ENCODE peak calls at places on chromosomes 11 and 22, in seven cellular contexts. R is aorta, B is foreskin keratinocyte, G is stomach, J is K562, O is IMR-90, X is BE2C. W is an unnamed sample. For H3K4me1, the result is how much of the 10 kb centered on the place peaks cover.

GRCh38 chr11:35943761-35944502 is at the start of gene LDLRAD3:
- DNase-seq in O (peak), J (peak), G (peak), X (peak), B (peak), R (peak), W (peak)

GRCh38 chr22:39456262-39457046 is at the start of gene MGAT3:
- DNase-seq in B (no peak), R (no peak), J (no peak), O (no peak), X (no peak), G (no peak), W (no peak)

GRCh38 chr11:1854949-1855885 is 2.3 kb downstream of the LSP1 start:
- DNase-seq in B (no peak), R (no peak), O (no peak), J (no peak), X (no peak), G (no peak), W (no peak)

GRCh38 chr22:44702479-44703219 is 645 bp downstream of the PRR5 start:
- DNase-seq in B (no peak), R (no peak), X (no peak), J (no peak), G (peak), O (peak), W (peak)

GRCh38 chr22:24402460-24403192 is 24.8 kb upstream of the ADORA2A start:
- DNase-seq in O (peak), G (peak), J (no peak), B (peak), X (peak), R (peak), W (peak)

GRCh38 chr11:1778141-1778911 is 14.6 kb upstream of the CTSD start:
- DNase-seq in G (no peak), R (peak), B (no peak), J (peak), O (no peak), X (no peak), W (peak)

GRCh38 chr22:32202539-32203180 is 2.2 kb downstream of the RFPL2 start:
- DNase-seq in R (no peak), J (peak), B (peak), X (peak), O (peak), G (peak), W (peak)

GRCh38 chr11:75703709-75704237 is 13.9 kb upstream of the MOGAT2 start:
- DNase-seq in X (no peak), J (no peak), B (no peak), R (no peak), G (no peak), O (no peak), W (no peak)

GRCh38 chr11:120867988-120868387 is 155.9 kb upstream of the TBCEL start:
- DNase-seq in R (no peak), X (no peak), G (no peak), J (no peak), O (no peak), B (no peak), W (no peak)

GRCh38 chr11:77654770-77655434 is 17.3 kb upstream of the CLNS1A start:
- DNase-seq in O (peak), X (no peak), B (peak), R (no peak), G (no peak), J (no peak), W (no peak)

GRCh38 chr11:68839054-68839865 is 2.5 kb downstream of the CPT1A start:
- DNase-seq in B (peak), X (peak), O (peak), J (peak), R (peak), G (peak), W (peak)

GRCh38 chr11:122780296-122780949 is 57.9 kb upstream of the CRTAM start:
- DNase-seq in X (no peak), B (no peak), J (no peak), O (no peak), G (no peak), R (no peak), W (no peak)

GRCh38 chr11:132056689-132057088 is 686.3 kb downstream of the NTM start:
- DNase-seq in O (peak), B (no peak), X (no peak), G (no peak), J (no peak), R (peak), W (no peak)

GRCh38 chr11:130123414-130124040 is 36.1 kb upstream of the ST14 start:
- DNase-seq in J (no peak), B (no peak), O (no peak), X (no peak), G (no peak), R (no peak), W (no peak)

GRCh38 chr11:14029971-14030531 is 67.5 kb downstream of the SPON1 start:
- DNase-seq in R (peak), O (peak), X (no peak), J (no peak), B (peak), G (peak), W (peak)

GRCh38 chr11:108561535-108561991 is 32.0 kb downstream of the EXPH5 start:
- DNase-seq in G (no peak), B (peak), J (no peak), R (no peak), O (peak), X (no peak), W (no peak)

GRCh38 chr11:12001152-12001551 is 7.3 kb downstream of the DKK3 start:
- DNase-seq in R (no peak), X (no peak), O (no peak), B (no peak), G (no peak), J (no peak), W (no peak)

GRCh38 chr11:120714448-120714847 is 202.9 kb downstream of the GRIK4 start:
- DNase-seq in O (no peak), X (no peak), J (no peak), G (no peak), B (no peak), R (no peak), W (no peak)

GRCh38 chr22:50739279-50739691 is 1.3 kb downstream of the ACR start:
- DNase-seq in R (no peak), G (peak), O (no peak), B (no peak), X (no peak), J (no peak), W (peak)

GRCh38 chr11:132161538-132161937 is 791.1 kb downstream of the NTM start:
- DNase-seq in O (no peak), B (no peak), R (no peak), J (no peak), G (no peak), X (no peak), W (no peak)

GRCh38 chr11:57116654-57117053 is 65.1 kb upstream of the LRRC55 start:
- DNase-seq in R (no peak), X (peak), B (peak), J (peak), O (peak), G (peak), W (no peak)

GRCh38 chr11:12165237-12165875 is 55.0 kb downstream of the MICAL2 start:
- DNase-seq in R (no peak), J (no peak), X (no peak), G (no peak), O (no peak), B (peak), W (peak)

GRCh38 chr11:120339394-120339890 is 3.2 kb downstream of the ARHGEF12 start:
- DNase-seq in R (no peak), J (peak), X (peak), G (peak), B (peak), O (peak), W (no peak)

GRCh38 chr11:93939084-93939780 is 81.9 kb upstream of the HEPHL1 start:
- DNase-seq in J (no peak), O (peak), R (no peak), G (no peak), X (no peak), B (peak), W (no peak)

GRCh38 chr22:32637951-32638350 is 163.3 kb downstream of the FBXO7 start:
- DNase-seq in X (no peak), B (no peak), J (no peak), R (no peak), G (no peak), O (no peak), W (no peak)

GRCh38 chr11:1830119-1830499 is 4.7 kb upstream of the SYT8 start:
- DNase-seq in X (no peak), G (no peak), R (peak), O (no peak), J (no peak), B (peak), W (peak)

GRCh38 chr11:57885298-57886035 is 123.9 kb downstream of the CTNND1 start:
- DNase-seq in X (no peak), G (no peak), J (no peak), O (peak), B (peak), R (no peak), W (no peak)

GRCh38 chr11:12139144-12139881 is 28.9 kb downstream of the MICAL2 start:
- DNase-seq in R (no peak), G (no peak), X (no peak), B (no peak), J (no peak), O (peak), W (no peak)

GRCh38 chr11:8459711-8460399 is 134.2 kb downstream of the STK33 start:
- DNase-seq in B (peak), G (no peak), J (no peak), O (no peak), X (no peak), R (no peak), W (no peak)

GRCh38 chr11:34242037-34242625 is 115.7 kb downstream of the ABTB2 start:
- DNase-seq in B (peak), O (peak), R (no peak), J (peak), X (no peak), G (no peak), W (no peak)

GRCh38 chr11:111177037-111177988 is 68.2 kb upstream of the POU2AF2 start:
- DNase-seq in X (no peak), R (no peak), B (no peak), J (no peak), O (no peak), G (no peak), W (no peak)

GRCh38 chr22:18000441-18001039 is 23.8 kb downstream of the MICAL3 start:
- DNase-seq in O (no peak), R (peak), X (peak), B (no peak), G (no peak), J (no peak), W (peak)

GRCh38 chr11:113494021-113494420 is 18.8 kb upstream of the DRD2 start:
- DNase-seq in R (no peak), B (no peak), G (no peak), O (no peak), J (no peak), X (no peak), W (no peak)

GRCh38 chr22:17198188-17199130 is 20.8 kb downstream of the ADA2 start:
- DNase-seq in B (no peak), J (peak), O (no peak), G (no peak), X (no peak), R (no peak), W (no peak)

GRCh38 chr11:114569781-114570180 is 10.1 kb upstream of the NXPE1 start:
- DNase-seq in O (no peak), X (no peak), J (no peak), B (no peak), R (no peak), G (no peak), W (no peak)

GRCh38 chr22:35318346-35319215 is 18.9 kb downstream of the TOM1 start:
- DNase-seq in X (no peak), R (peak), O (no peak), B (no peak), J (no peak), G (no peak), W (no peak)

GRCh38 chr11:64613648-64614047 is 22.6 kb downstream of the SLC22A12 start:
- DNase-seq in X (no peak), J (no peak), R (no peak), B (no peak), G (no peak), O (no peak), W (no peak)
- H3K4me1 ChIP-seq in X (under half), J (under half), R (under half), B (under half), G (under half), O (under half), W (under half)

GRCh38 chr11:126355926-126356897 is 726 bp downstream of the ST3GAL4 start:
- DNase-seq in O (no peak), J (no peak), X (no peak), G (no peak), B (peak), R (peak), W (no peak)
- H3K4me1 ChIP-seq in O (under half), J (half or more), X (under half), G (under half), B (under half), R (under half), W (half or more)

DNA sequence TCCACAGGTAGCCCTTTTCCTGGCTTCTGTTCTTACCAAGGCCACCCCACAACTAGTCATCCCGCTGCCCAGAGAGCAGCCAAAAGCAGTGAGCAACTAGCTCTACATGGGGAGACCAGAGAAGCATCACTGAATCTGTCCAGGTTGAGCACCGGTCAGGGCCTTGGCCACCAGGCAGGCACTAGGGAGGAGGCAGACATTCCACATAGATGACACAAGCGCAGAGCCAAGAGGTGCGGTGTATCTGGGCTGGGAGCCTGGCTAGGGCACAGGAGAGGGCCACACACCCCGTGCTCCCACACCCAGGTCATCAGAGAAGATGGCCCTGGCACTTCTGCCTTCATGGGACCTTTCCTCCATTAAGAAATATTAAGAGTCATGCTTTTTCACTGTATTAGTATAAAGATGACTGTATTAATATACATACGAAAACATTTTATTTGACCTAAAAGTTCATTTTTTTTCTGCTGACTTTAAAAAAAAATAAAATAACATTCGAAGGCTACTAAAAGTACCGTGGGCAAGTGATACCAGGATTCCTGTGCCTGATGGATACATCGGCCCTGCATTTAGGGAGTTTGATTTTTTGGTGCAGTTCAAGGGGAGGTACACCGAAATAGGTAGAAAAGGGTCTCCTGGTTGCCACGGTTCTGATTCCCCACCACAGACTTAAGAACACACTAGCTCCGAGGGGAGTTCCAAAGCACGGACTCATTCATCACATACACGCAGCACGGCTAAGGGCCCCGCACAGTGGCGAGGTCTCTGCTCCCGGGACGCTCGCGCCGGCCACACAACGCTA is 1.2 kb downstream of the DGCR2 start:
- DNase-seq in R (no peak), G (peak), J (peak), X (no peak), O (peak), B (peak), W (peak)
- H3K4me1 ChIP-seq in R (under half), G (half or more), J (under half), X (under half), O (under half), B (under half), W (under half)

GRCh38 chr11:19374189-19374588 is 133.4 kb upstream of the E2F8 start:
- DNase-seq in G (no peak), R (no peak), O (peak), J (no peak), X (no peak), B (peak), W (no peak)
- H3K4me1 ChIP-seq in G (under half), R (under half), O (under half), J (under half), X (under half), B (under half), W (under half)

GRCh38 chr11:116984186-116984585 is 114.0 kb downstream of the SIK3 start:
- DNase-seq in B (no peak), G (no peak), J (no peak), R (no peak), O (peak), X (no peak), W (no peak)
- H3K4me1 ChIP-seq in B (under half), G (under half), J (under half), R (under half), O (under half), X (under half), W (under half)

GRCh38 chr11:78796956-78797355 is 222.3 kb upstream of the NARS2 start:
- DNase-seq in G (no peak), J (no peak), R (no peak), X (no peak), O (peak), B (peak), W (no peak)

GRCh38 chr11:78795862-78796261 is 221.2 kb upstream of the NARS2 start:
- DNase-seq in R (no peak), J (no peak), G (no peak), X (no peak), B (no peak), O (no peak), W (no peak)

GRCh38 chr11:78800089-78800690 is 225.5 kb upstream of the NARS2 start:
- DNase-seq in X (no peak), O (no peak), G (no peak), J (no peak), B (no peak), R (no peak), W (no peak)

GRCh38 chr11:78798567-78799170 is 224.0 kb upstream of the NARS2 start:
- DNase-seq in X (peak), R (peak), G (peak), J (peak), O (peak), B (no peak), W (peak)

DNA sequence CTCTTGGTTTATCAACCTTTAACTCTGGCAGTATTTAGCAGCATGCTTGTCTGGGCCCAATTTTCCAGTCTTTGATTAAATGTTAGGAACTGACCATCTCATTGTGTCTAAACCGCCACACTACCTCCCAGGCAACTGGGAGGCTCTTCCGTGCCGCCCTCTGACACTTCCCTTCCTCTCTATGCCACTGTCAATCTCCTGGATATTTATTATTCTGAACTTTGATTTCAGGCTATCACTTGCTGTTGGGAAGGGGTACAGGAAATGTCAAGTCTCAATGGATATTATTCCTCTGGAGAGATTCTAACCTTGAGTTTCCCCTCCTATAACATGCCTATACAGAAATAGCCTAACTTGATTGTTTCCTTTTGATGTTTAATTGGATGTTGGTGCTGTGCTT is 222.9 kb upstream of the NARS2 start:
- DNase-seq in G (no peak), X (no peak), R (no peak), B (no peak), O (no peak), J (no peak), W (no peak)
- H3K4me1 ChIP-seq in G (under half), X (under half), R (under half), B (under half), O (under half), J (under half), W (under half)

DNA sequence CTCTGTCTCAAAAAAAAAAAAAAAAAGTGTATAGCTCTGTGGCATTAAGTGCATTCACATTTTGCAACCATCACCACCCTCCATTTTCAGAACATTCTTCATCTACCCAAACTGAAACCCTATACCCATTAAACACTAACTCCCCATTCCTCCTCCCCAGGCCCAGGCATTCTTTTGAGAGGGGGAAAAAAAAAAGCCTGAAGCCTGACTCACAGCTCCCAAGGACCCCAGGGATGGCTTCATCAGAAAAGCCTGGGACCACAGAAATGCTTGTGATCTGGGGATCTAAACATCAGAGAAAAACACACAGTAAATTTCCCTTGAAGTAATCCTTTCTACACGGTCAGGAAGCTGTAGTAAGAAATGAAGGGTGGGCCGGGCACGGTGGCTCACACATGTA is 10.7 kb upstream of the GTSE1 start:
- DNase-seq in O (peak), X (no peak), R (no peak), J (no peak), G (no peak), B (no peak), W (no peak)
- H3K4me1 ChIP-seq in O (under half), X (under half), R (under half), J (under half), G (under half), B (under half), W (under half)

GRCh38 chr22:37638351-37639069 is 959 bp upstream of the SH3BP1 start:
- DNase-seq in J (no peak), B (no peak), G (peak), O (no peak), X (no peak), R (no peak), W (peak)
- H3K4me1 ChIP-seq in J (half or more), B (under half), G (half or more), O (under half), X (under half), R (under half), W (under half)

DNA sequence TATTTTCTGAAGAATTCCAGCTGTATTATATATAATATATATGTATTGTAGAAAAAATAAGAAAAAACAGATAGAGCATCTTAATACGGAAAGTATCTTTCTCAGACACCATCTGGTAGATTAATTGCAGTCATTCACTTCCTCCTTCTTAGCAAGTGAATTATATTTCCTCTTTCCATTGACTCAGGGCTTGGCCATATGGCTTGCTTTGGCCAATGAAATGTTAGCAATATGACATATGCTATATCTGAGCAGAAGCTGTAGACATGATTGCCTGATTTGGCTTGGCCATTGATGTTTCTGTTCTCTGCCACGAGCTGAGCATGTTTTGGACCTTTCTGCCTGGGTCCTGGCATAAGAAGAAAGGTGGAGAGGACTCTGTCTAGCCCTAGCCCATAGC is 34.4 kb upstream of the ZBED5 start:
- DNase-seq in X (no peak), O (no peak), B (no peak), G (no peak), R (no peak), J (no peak), W (no peak)
- H3K4me1 ChIP-seq in X (under half), O (under half), B (under half), G (under half), R (under half), J (under half), W (under half)

GRCh38 chr11:16789061-16789415 is 50.6 kb downstream of the C11orf58 start:
- DNase-seq in J (no peak), B (no peak), G (no peak), X (no peak), R (no peak), O (no peak), W (no peak)
- H3K4me1 ChIP-seq in J (under half), B (under half), G (under half), X (under half), R (under half), O (under half), W (under half)